ENCODE peak calls at places on chromosomes 7 and 10, in ten cellular contexts. G, U, R, K, I, Q, W, N, S and T are unnamed samples.

GRCh38 chr10:84397735-84398144 is 69.4 kb downstream of the CCSER2 start:
- DNase-seq in G (no peak), U (no peak), R (no peak), K (no peak), I (no peak), Q (no peak), W (no peak), N (no peak), S (no peak), T (no peak)

GRCh38 chr10:665579-666091 is 23.8 kb downstream of the DIP2C start:
- DNase-seq in G (no peak), U (peak), R (no peak), K (no peak), I (peak), Q (peak), W (no peak), N (no peak), S (no peak), T (no peak)

GRCh38 chr10:133245439-133246235 is 8.0 kb downstream of the VENTX start:
- DNase-seq in G (peak), U (no peak), R (no peak), K (no peak), I (no peak), Q (no peak), W (no peak), N (peak), S (no peak), T (no peak)

GRCh38 chr7:141393056-141393455 is 158.2 kb upstream of the AGK start:
- DNase-seq in G (no peak), U (no peak), R (no peak), K (no peak), I (no peak), Q (no peak), W (no peak), N (no peak), S (no peak), T (no peak)

GRCh38 chr10:43362191-43362839 is 9.1 kb upstream of the FXYD4 start:
- DNase-seq in G (peak), U (peak), R (peak), K (peak), I (peak), Q (peak), W (peak), N (peak), S (peak), T (peak)

GRCh38 chr7:107609861-107610260 is 29.8 kb downstream of the BCAP29 start:
- DNase-seq in G (no peak), U (no peak), R (peak), K (no peak), I (no peak), Q (no peak), W (no peak), N (no peak), S (no peak), T (no peak)

GRCh38 chr7:90836937-90837336 is 240.8 kb downstream of the CDK14 start:
- DNase-seq in G (no peak), U (no peak), R (peak), K (no peak), I (no peak), Q (no peak), W (no peak), N (no peak), S (no peak), T (no peak)

GRCh38 chr10:122267849-122268737 is 3.0 kb upstream of the BTBD16 start:
- DNase-seq in G (peak), U (peak), R (peak), K (peak), I (peak), Q (peak), W (no peak), N (peak), S (peak), T (peak)

GRCh38 chr10:82558208-82558607 is 683.2 kb downstream of the NRG3 start:
- DNase-seq in G (no peak), U (no peak), R (no peak), K (no peak), I (no peak), Q (no peak), W (no peak), N (no peak), S (no peak), T (no peak)

GRCh38 chr10:79229081-79229541 is 118.2 kb upstream of the PPIF start:
- DNase-seq in G (no peak), U (no peak), R (peak), K (no peak), I (no peak), Q (no peak), W (no peak), N (no peak), S (no peak), T (no peak)

GRCh38 chr7:98090116-98090515 is 16.5 kb upstream of the LMTK2 start:
- DNase-seq in G (no peak), U (no peak), R (no peak), K (no peak), I (no peak), Q (no peak), W (no peak), N (no peak), S (no peak), T (no peak)

GRCh38 chr7:3482147-3482921 is 181.3 kb downstream of the SDK1 start:
- DNase-seq in G (no peak), U (no peak), R (peak), K (no peak), I (peak), Q (no peak), W (no peak), N (no peak), S (no peak), T (peak)

GRCh38 chr7:35593896-35594295 is 101.0 kb downstream of the HERPUD2 start:
- DNase-seq in G (peak), U (no peak), R (peak), K (no peak), I (no peak), Q (no peak), W (no peak), N (no peak), S (no peak), T (no peak)

GRCh38 chr10:119283387-119283786 is 76.0 kb downstream of the GRK5 start:
- DNase-seq in G (no peak), U (no peak), R (no peak), K (peak), I (no peak), Q (no peak), W (no peak), N (no peak), S (peak), T (no peak)

GRCh38 chr10:104300736-104301292 is 31.8 kb downstream of the GSTO2 start:
- DNase-seq in G (no peak), U (peak), R (peak), K (no peak), I (peak), Q (peak), W (peak), N (peak), S (peak), T (peak)

GRCh38 chr10:32112055-32112454 is 55.8 kb upstream of the KIF5B start:
- DNase-seq in G (no peak), U (no peak), R (no peak), K (no peak), I (no peak), Q (no peak), W (no peak), N (no peak), S (no peak), T (peak)

GRCh38 chr7:123432601-123433000 is 101.8 kb downstream of the IQUB start:
- DNase-seq in G (no peak), U (no peak), R (no peak), K (no peak), I (no peak), Q (no peak), W (no peak), N (no peak), S (no peak), T (no peak)

GRCh38 chr10:54441286-54441685 is 359.7 kb downstream of the PCDH15 start:
- DNase-seq in G (no peak), U (no peak), R (no peak), K (no peak), I (no peak), Q (no peak), W (no peak), N (no peak), S (no peak), T (no peak)

GRCh38 chr10:124894569-124895215 is 47.2 kb upstream of the ZRANB1 start:
- DNase-seq in G (no peak), U (no peak), R (no peak), K (no peak), I (no peak), Q (no peak), W (no peak), N (no peak), S (no peak), T (no peak)

GRCh38 chr7:1742555-1743303 is 72.7 kb downstream of the ELFN1 start:
- DNase-seq in G (peak), U (peak), R (peak), K (no peak), I (peak), Q (peak), W (no peak), N (peak), S (no peak), T (peak)

GRCh38 chr10:125208854-125209545 is 48.6 kb upstream of the CTBP2 start:
- DNase-seq in G (no peak), U (no peak), R (no peak), K (no peak), I (no peak), Q (no peak), W (no peak), N (no peak), S (no peak), T (no peak)

GRCh38 chr7:22582860-22583640 is 83.1 kb upstream of the STEAP1B start:
- DNase-seq in G (no peak), U (no peak), R (no peak), K (peak), I (peak), Q (no peak), W (no peak), N (peak), S (no peak), T (peak)

GRCh38 chr7:595621-596010 is 76.0 kb upstream of the PDGFA start:
- DNase-seq in G (no peak), U (no peak), R (no peak), K (no peak), I (no peak), Q (no peak), W (no peak), N (no peak), S (no peak), T (no peak)

GRCh38 chr10:101694674-101695403 is at the start of gene FBXW4:
- DNase-seq in G (peak), U (peak), R (peak), K (peak), I (peak), Q (peak), W (peak), N (peak), S (peak), T (no peak)

GRCh38 chr10:96896884-96897589 is 64.9 kb downstream of the LCOR start:
- DNase-seq in G (no peak), U (no peak), R (no peak), K (no peak), I (no peak), Q (no peak), W (no peak), N (no peak), S (no peak), T (no peak)

GRCh38 chr7:152313879-152314604 is 121.8 kb downstream of the KMT2C start:
- DNase-seq in G (no peak), U (no peak), R (peak), K (no peak), I (peak), Q (no peak), W (no peak), N (no peak), S (no peak), T (peak)

GRCh38 chr10:3911713-3912442 is 126.9 kb upstream of the KLF6 start:
- DNase-seq in G (no peak), U (no peak), R (no peak), K (no peak), I (no peak), Q (no peak), W (no peak), N (no peak), S (no peak), T (no peak)

GRCh38 chr10:132602610-132603009 is 65.0 kb downstream of the INPP5A start:
- DNase-seq in G (no peak), U (no peak), R (no peak), K (no peak), I (no peak), Q (no peak), W (no peak), N (no peak), S (no peak), T (no peak)

GRCh38 chr10:119595134-119595714 is 1.5 kb downstream of the TIAL1 start:
- DNase-seq in G (peak), U (no peak), R (no peak), K (no peak), I (no peak), Q (no peak), W (no peak), N (no peak), S (no peak), T (peak)

GRCh38 chr10:48496105-48496830 is 108.6 kb downstream of the ARHGAP22 start:
- DNase-seq in G (no peak), U (no peak), R (no peak), K (no peak), I (no peak), Q (no peak), W (no peak), N (peak), S (no peak), T (no peak)

GRCh38 chr10:541750-542371 is 147.6 kb downstream of the DIP2C start:
- DNase-seq in G (no peak), U (no peak), R (no peak), K (no peak), I (peak), Q (no peak), W (no peak), N (peak), S (no peak), T (no peak)

GRCh38 chr7:364536-364935 is 74.6 kb downstream of the FOXL3 start:
- DNase-seq in G (no peak), U (no peak), R (no peak), K (peak), I (no peak), Q (no peak), W (no peak), N (no peak), S (no peak), T (no peak)

GRCh38 chr10:12583891-12584595 is 234.7 kb downstream of the CAMK1D start:
- DNase-seq in G (no peak), U (no peak), R (no peak), K (no peak), I (no peak), Q (no peak), W (no peak), N (no peak), S (no peak), T (no peak)

GRCh38 chr10:12587408-12587807 is 238.1 kb downstream of the CAMK1D start:
- DNase-seq in G (no peak), U (no peak), R (no peak), K (no peak), I (no peak), Q (no peak), W (no peak), N (no peak), S (no peak), T (no peak)

GRCh38 chr10:12588091-12588850 is 238.9 kb downstream of the CAMK1D start:
- DNase-seq in G (no peak), U (no peak), R (no peak), K (no peak), I (no peak), Q (no peak), W (no peak), N (no peak), S (no peak), T (no peak)

GRCh38 chr10:12589271-12589670 is 239.9 kb downstream of the CAMK1D start:
- DNase-seq in G (no peak), U (no peak), R (no peak), K (no peak), I (no peak), Q (no peak), W (no peak), N (no peak), S (no peak), T (no peak)

GRCh38 chr10:12586724-12587123 is 237.4 kb downstream of the CAMK1D start:
- DNase-seq in G (no peak), U (no peak), R (no peak), K (no peak), I (no peak), Q (no peak), W (no peak), N (no peak), S (no peak), T (no peak)
- H3K27ac ChIP-seq in G (no peak), U (no peak), R (no peak), K (no peak), I (no peak), Q (no peak), W (no peak), N (no peak), S (no peak), T (no peak)

GRCh38 chr7:70693300-70693689 is 438.6 kb upstream of the GALNT17 start:
- DNase-seq in G (peak), U (no peak), R (peak), K (no peak), I (no peak), Q (peak), W (no peak), N (no peak), S (no peak), T (no peak)

GRCh38 chr7:70694357-70694908 is 437.5 kb upstream of the GALNT17 start:
- DNase-seq in G (peak), U (no peak), R (peak), K (peak), I (peak), Q (peak), W (no peak), N (peak), S (peak), T (peak)

GRCh38 chr7:70695804-70696104 is 436.2 kb upstream of the GALNT17 start:
- DNase-seq in G (peak), U (no peak), R (peak), K (no peak), I (no peak), Q (no peak), W (no peak), N (no peak), S (no peak), T (no peak)

GRCh38 chr7:70694909-70695803 is 436.8 kb upstream of the GALNT17 start:
- DNase-seq in G (peak), U (peak), R (peak), K (no peak), I (peak), Q (peak), W (no peak), N (no peak), S (no peak), T (peak)

GRCh38 chr7:70693690-70694356 is 438.1 kb upstream of the GALNT17 start:
- DNase-seq in G (peak), U (peak), R (peak), K (peak), I (peak), Q (peak), W (peak), N (peak), S (peak), T (peak)
- TF ChIP-seq CTCF in G (peak), U (no peak), R (peak), K (peak), I (peak), Q (peak), W (no peak), N (peak), S (no peak), T (peak)

DNA sequence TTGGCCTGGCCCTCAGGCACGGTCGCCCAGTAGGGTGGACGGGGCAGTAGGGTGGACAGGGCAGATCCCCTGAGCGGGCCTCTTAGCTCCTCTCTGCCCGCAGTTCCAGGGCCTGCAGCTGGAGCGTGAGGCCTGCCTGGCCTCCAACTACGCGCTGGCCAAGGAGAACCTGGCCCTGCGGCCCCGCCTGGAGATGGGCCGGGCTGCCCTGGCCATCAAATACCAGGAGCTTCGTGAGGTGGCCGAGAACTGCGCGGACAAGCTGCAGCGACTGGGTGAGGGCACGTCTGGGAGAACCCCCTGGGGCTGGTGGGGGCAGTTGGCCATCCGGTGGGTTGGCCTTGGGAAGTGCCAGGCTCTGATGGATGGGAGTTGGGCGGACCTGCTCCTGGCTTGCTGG is 1.7 kb downstream of the VPS37D start:
- DNase-seq in G (no peak), U (no peak), R (peak), K (no peak), I (no peak), Q (no peak), W (no peak), N (no peak), S (no peak), T (no peak)
- H3K4me3 ChIP-seq in G (no peak), U (no peak), R (peak), K (no peak), I (no peak), Q (no peak), W (no peak), N (no peak), S (no peak), T (no peak)

DNA sequence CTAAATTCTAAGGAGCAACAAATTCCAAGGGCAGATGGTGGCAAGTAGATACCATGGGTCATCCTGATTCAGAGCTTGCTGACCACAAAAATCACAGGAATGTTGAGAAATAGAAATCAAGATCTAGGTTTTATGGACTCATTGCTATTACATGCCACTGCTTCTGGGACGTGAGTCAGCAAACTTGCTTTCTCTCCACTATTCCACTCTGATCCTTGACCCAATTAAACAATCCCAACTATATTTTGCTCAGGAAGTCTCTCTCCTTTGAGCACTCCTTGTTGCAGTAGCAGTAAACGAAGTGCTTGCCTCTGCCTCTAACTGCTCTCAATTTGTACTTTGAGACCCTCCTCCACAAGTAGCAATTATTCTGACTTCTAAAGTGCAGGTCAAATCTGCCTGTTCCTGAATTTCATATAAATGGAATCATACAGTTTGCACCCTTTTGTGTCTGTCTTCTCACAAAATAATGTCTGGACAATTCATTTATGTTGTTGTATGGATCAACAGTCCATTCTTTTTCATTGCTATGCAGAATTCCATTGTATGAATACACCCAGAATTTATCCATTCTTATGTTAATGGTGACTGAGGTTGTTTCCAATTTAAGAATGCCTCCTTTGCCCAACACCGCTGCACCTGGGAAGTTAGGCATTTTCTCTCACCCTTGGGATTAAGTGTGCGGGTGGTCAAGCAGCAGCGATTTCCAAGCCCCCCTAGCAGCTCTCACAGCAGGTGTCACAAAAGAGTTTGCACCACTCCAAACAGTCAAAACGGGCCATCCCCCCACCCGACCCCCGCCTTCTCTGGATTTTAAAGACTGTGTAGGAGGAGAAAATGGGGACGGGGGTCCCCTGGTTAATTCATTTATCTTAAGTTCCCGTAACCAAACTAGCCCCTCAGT is 35.9 kb downstream of the ACSM6 start:
- DNase-seq in G (no peak), U (no peak), R (no peak), K (no peak), I (no peak), Q (no peak), W (no peak), N (no peak), S (no peak), T (peak)
- H3K27ac ChIP-seq in G (no peak), U (no peak), R (peak), K (peak), I (no peak), Q (no peak), W (no peak), N (no peak), S (no peak), T (peak)

DNA sequence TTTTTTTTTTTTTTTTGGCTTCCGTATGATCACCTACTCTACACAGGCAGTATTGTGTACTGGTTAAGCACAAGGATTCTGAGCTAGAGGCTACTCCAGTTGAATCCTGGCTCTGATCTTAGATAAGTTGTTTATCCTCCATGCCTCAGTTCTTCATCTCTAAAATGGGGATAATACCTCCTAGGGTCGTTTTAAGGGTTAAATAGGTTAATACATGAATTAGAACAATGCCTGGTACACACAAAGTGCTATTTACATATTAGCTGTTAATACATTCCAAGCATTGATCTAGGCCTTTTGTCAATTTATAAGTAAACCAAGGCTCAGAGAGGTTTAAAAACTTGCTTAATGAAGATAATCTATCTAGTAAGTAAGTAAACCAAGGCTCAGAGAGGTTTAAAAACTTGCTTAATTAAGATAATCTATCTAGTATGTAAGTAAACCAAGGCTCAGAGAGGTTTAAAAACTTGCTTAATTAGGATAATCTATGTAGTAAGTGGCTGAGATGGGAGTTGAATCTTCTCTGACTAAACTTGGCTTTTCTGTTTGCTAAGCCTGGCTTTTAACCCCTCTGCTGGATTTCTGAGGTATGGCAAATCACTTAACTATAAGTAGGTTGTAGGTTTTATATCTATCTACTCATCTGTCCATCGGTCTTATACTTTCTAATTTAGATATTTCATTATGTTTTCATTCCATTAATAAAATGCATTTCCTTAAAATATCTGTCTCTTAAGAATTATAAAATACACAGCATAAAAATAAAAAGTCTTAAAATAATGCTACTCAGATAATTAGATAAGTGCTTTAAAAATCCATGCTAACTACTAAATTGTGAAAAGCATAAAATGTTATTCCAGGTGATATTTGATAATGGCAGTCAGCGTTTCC is 59.2 kb downstream of the ST7 start:
- DNase-seq in G (no peak), U (no peak), R (peak), K (no peak), I (no peak), Q (no peak), W (no peak), N (no peak), S (no peak), T (peak)
- TF ChIP-seq CTCF in G (no peak), U (no peak), R (peak), K (no peak), I (no peak), Q (peak), W (no peak), N (no peak), S (no peak), T (peak)